ENCODE peak calls at places on chromosomes 3 and 15, in ten cellular contexts. U, O, F, A, X, S, Y, H, T and P are unnamed samples.

GRCh38 chr3:27310693-27311092 is 58.5 kb downstream of the NEK10 start:
- DNase-seq in U (no peak), S (no peak), F (peak; percentile 29), X (no peak), O (no peak), T (no peak), Y (no peak), A (no peak), H (no peak), P (no peak)

GRCh38 chr3:85939026-85939616 is 980.3 kb downstream of the CADM2 start:
- DNase-seq in S (no peak), U (no peak), Y (no peak), X (no peak), F (no peak), A (peak; percentile 8), H (peak; percentile 11), O (no peak), T (no peak), P (no peak)

GRCh38 chr3:98551754-98552153 is 20.0 kb downstream of the GPR15 start:
- DNase-seq in U (no peak), F (no peak), Y (no peak), S (no peak), O (no peak), H (no peak), T (no peak), A (no peak), X (no peak), P (no peak)

GRCh38 chr15:90287096-90287495 is 21.6 kb downstream of the NGRN start:
- DNase-seq in X (no peak), T (no peak), U (no peak), O (peak; percentile 59), F (no peak), Y (no peak), A (no peak), S (no peak), H (no peak), P (no peak)

GRCh38 chr3:7562892-7563291 is 702.0 kb downstream of the GRM7 start:
- DNase-seq in A (no peak), T (no peak), O (no peak), U (no peak), X (no peak), H (peak; percentile 51), S (no peak), Y (no peak), F (no peak), P (no peak)

GRCh38 chr15:76803049-76803571 is 102.0 kb downstream of the SCAPER start:
- DNase-seq in S (no peak), X (no peak), F (no peak), T (no peak), Y (no peak), O (no peak), U (no peak), H (no peak), A (no peak), P (no peak)

GRCh38 chr3:15023249-15023648 is 41.9 kb downstream of the MRPS25 start:
- DNase-seq in Y (no peak), H (no peak), O (no peak), X (no peak), U (no peak), S (no peak), F (no peak), A (no peak), T (no peak), P (no peak)

GRCh38 chr3:168091961-168092360 is 3.8 kb downstream of the GOLIM4 start:
- DNase-seq in T (peak; percentile 50), X (no peak), H (no peak), S (no peak), U (no peak), F (no peak), A (no peak), O (no peak), Y (no peak), P (no peak)

GRCh38 chr15:39944711-39945110 is 10.8 kb downstream of the EIF2AK4 start:
- DNase-seq in H (no peak), T (no peak), A (no peak), U (no peak), Y (no peak), F (peak; percentile 87), S (no peak), X (no peak), O (no peak), P (no peak)

GRCh38 chr15:77118787-77119410 is 48.0 kb upstream of the TSPAN3 start:
- DNase-seq in T (peak; percentile 49), X (peak; percentile 15), O (no peak), F (peak; percentile 82), S (no peak), A (peak; percentile 16), U (peak; percentile 51), H (peak; percentile 11), Y (peak; percentile 11), P (peak; percentile 36)

GRCh38 chr15:27358751-27359434 is 387.9 kb downstream of the GABRG3 start:
- DNase-seq in X (no peak), Y (no peak), O (no peak), H (peak; percentile 28), F (no peak), A (no peak), T (no peak), U (no peak), S (no peak), P (no peak)

GRCh38 chr3:56915969-56916586 is 114.3 kb upstream of the ARHGEF3 start:
- DNase-seq in A (no peak), U (peak; percentile 53), F (no peak), T (no peak), S (no peak), O (no peak), Y (no peak), X (peak; percentile 72), H (no peak), P (peak; percentile 51)

GRCh38 chr3:108806316-108806715 is 16.3 kb upstream of the TRAT1 start:
- DNase-seq in H (no peak), O (no peak), A (no peak), S (no peak), Y (no peak), F (no peak), X (no peak), T (no peak), U (no peak), P (no peak)

GRCh38 chr3:11803977-11804903 is 42.4 kb downstream of the TAMM41 start:
- DNase-seq in Y (no peak), X (no peak), O (no peak), H (peak; percentile 26), T (peak; percentile 39), A (peak; percentile 7), F (peak; percentile 72), S (no peak), U (peak; percentile 21), P (peak; percentile 71)

GRCh38 chr3:65830948-65831732 is 207.6 kb downstream of the MAGI1 start:
- DNase-seq in T (no peak), H (no peak), U (no peak), F (no peak), O (no peak), X (no peak), A (no peak), Y (no peak), S (no peak), P (no peak)

GRCh38 chr3:185757176-185757575 is 67.7 kb downstream of the IGF2BP2 start:
- DNase-seq in X (no peak), S (no peak), Y (no peak), H (no peak), F (peak; percentile 58), U (no peak), O (no peak), A (no peak), T (no peak), P (no peak)